ENCODE peak calls at places on chromosomes 2 and 18, in five cellular contexts. F is cardiac fibroblast; G is activated T-cell treated with anti-CD3 and anti-CD28 coated beads, Interleukin-2, amount 50 U/mL, for 72 hours; T is NT2/D1; Z is NCI-H1694. V is an unnamed sample.

GRCh38 chr2:44746856-44747612 is 194.5 kb upstream of the SIX3 start:
- DNase-seq in F (no peak), T (no peak), G (no peak), Z (no peak), V (no peak)

GRCh38 chr2:240322231-240322955 is 113.1 kb upstream of the GPC1 start:
- DNase-seq in F (peak; percentile 69), Z (no peak), G (no peak), T (no peak), V (peak; percentile 50)

GRCh38 chr2:77005522-77005921 is 516.7 kb downstream of the LRRTM4 start:
- DNase-seq in T (no peak), G (no peak), Z (no peak), F (no peak), V (no peak)

GRCh38 chr2:195543902-195544894 is 112.8 kb upstream of the SLC39A10 start:
- DNase-seq in Z (no peak), F (peak; percentile 67), G (peak; percentile 49), T (no peak), V (no peak)

GRCh38 chr2:75182606-75183005 is 16.7 kb downstream of the TACR1 start:
- DNase-seq in G (no peak), Z (no peak), F (no peak), T (no peak), V (no peak)

GRCh38 chr18:292271-292670 is 24.4 kb upstream of the THOC1 start:
- DNase-seq in G (no peak), T (no peak), Z (no peak), F (no peak), V (no peak)

GRCh38 chr2:165803123-165803760 is 9.2 kb upstream of the GALNT3 start:
- DNase-seq in T (no peak), Z (no peak), G (no peak), F (peak; percentile 73), V (no peak)

GRCh38 chr2:225041210-225041870 is 928 bp downstream of the DOCK10 start:
- DNase-seq in G (peak; percentile 64), Z (no peak), F (peak; percentile 57), T (no peak), V (no peak)

GRCh38 chr2:190405069-190405468 is 3.1 kb upstream of the MFSD6 start:
- DNase-seq in G (no peak), F (no peak), T (no peak), Z (no peak), V (no peak)

GRCh38 chr2:16713011-16713423 is 47.4 kb upstream of the CYRIA start:
- DNase-seq in F (no peak), Z (no peak), G (no peak), T (no peak), V (peak; percentile 26)

GRCh38 chr18:76572517-76573247 is 77.6 kb upstream of the ZNF516 start:
- DNase-seq in Z (no peak), F (no peak), G (no peak), T (no peak), V (no peak)

GRCh38 chr18:13581496-13581895 is 144.9 kb downstream of the FAM210A start:
- DNase-seq in Z (no peak), G (no peak), F (no peak), T (no peak), V (no peak)

V was measured in cerebellum.